ENCODE peak calls at places on chromosomes 5 and 9, in five cellular contexts. D, A, I, F and L are unnamed samples.

GRCh38 chr9:85260288-85260687 is 481.5 kb downstream of the AGTPBP1 start:
- DNase-seq in D (no peak), A (no peak), I (no peak), F (no peak), L (no peak)

GRCh38 chr5:109125755-109126429 is 283.9 kb downstream of the PJA2 start:
- DNase-seq in D (no peak), A (no peak), I (no peak), F (no peak), L (no peak)

GRCh38 chr9:71941998-71942567 is 30.6 kb downstream of the C9orf85 start:
- DNase-seq in D (no peak), A (no peak), I (peak; percentile 12), F (peak; percentile 25), L (no peak)

GRCh38 chr5:94941113-94941765 is 322.8 kb downstream of the SLF1 start:
- DNase-seq in D (no peak), A (no peak), I (no peak), F (no peak), L (no peak)

GRCh38 chr5:140112685-140113179 is 1.2 kb upstream of the PURA start:
- DNase-seq in D (no peak), A (no peak), I (no peak), F (no peak), L (peak; percentile 50)

GRCh38 chr9:130858734-130859705 is 24.0 kb downstream of the ABL1 start:
- DNase-seq in D (no peak), A (no peak), I (no peak), F (no peak), L (no peak)

GRCh38 chr9:114484854-114485443 is 20.3 kb downstream of the WHRN start:
- DNase-seq in D (peak; percentile 90), A (peak; percentile 86), I (peak; percentile 82), F (peak; percentile 57), L (peak; percentile 88)

GRCh38 chr9:97640290-97640689 is 6.7 kb downstream of the NCBP1 start:
- DNase-seq in D (no peak), A (no peak), I (peak; percentile 51), F (no peak), L (peak; percentile 14)

GRCh38 chr9:16598316-16598715 is 272.2 kb downstream of the BNC2 start:
- DNase-seq in D (no peak), A (no peak), I (no peak), F (no peak), L (peak; percentile 50)

GRCh38 chr5:148162038-148162437 is 6.3 kb upstream of the SPINK14 start:
- DNase-seq in D (no peak), A (no peak), I (no peak), F (no peak), L (no peak)

GRCh38 chr9:97861148-97861475 is 8.1 kb downstream of the FOXE1 start:
- DNase-seq in D (no peak), A (no peak), I (no peak), F (no peak), L (no peak)

GRCh38 chr9:99752710-99753109 is 69.0 kb upstream of the NR4A3 start:
- DNase-seq in D (peak; percentile 89), A (peak; percentile 80), I (peak; percentile 73), F (peak; percentile 32), L (peak; percentile 94)

GRCh38 chr9:137834846-137835546 is 42.6 kb upstream of the CACNA1B start:
- DNase-seq in D (no peak), A (no peak), I (no peak), F (no peak), L (no peak)

GRCh38 chr9:92191801-92192200 is 76.6 kb upstream of the SPTLC1 start:
- DNase-seq in D (peak; percentile 23), A (no peak), I (peak; percentile 25), F (peak; percentile 40), L (peak; percentile 78)

GRCh38 chr9:111533099-111533785 is 8.3 kb downstream of the ZNF483 start:
- DNase-seq in D (no peak), A (no peak), I (peak; percentile 6), F (no peak), L (peak; percentile 60)

GRCh38 chr5:132001647-132002561 is 9.6 kb downstream of the ACSL6 start:
- DNase-seq in D (peak; percentile 23), A (no peak), I (peak; percentile 8), F (peak; percentile 65), L (peak; percentile 48)

GRCh38 chr9:14240491-14240890 is 73.5 kb downstream of the NFIB start:
- DNase-seq in D (no peak), A (no peak), I (peak; percentile 89), F (no peak), L (no peak)

GRCh38 chr5:179763215-179763945 is 30.4 kb upstream of the LTC4S start:
- DNase-seq in D (peak; percentile 75), A (no peak), I (peak; percentile 92), F (peak; percentile 77), L (peak; percentile 87)

GRCh38 chr5:124317471-124317870 is 429.0 kb downstream of the ZNF608 start:
- DNase-seq in D (no peak), A (no peak), I (no peak), F (no peak), L (no peak)

GRCh38 chr5:19917588-19917987 is 70.4 kb downstream of the CDH18 start:
- DNase-seq in D (no peak), A (no peak), I (no peak), F (peak; percentile 13), L (no peak)

GRCh38 chr9:89635007-89635742 is 30.4 kb downstream of the GADD45G start:
- DNase-seq in D (peak; percentile 88), A (no peak), I (peak; percentile 35), F (peak; percentile 53), L (peak; percentile 90)

GRCh38 chr9:72351538-72352453 is 13.2 kb downstream of the ZFAND5 start:
- DNase-seq in D (peak; percentile 80), A (no peak), I (no peak), F (peak; percentile 84), L (peak; percentile 85)

GRCh38 chr5:132364319-132364718 is 5.2 kb upstream of the SLC22A5 start:
- DNase-seq in D (peak; percentile 88), A (peak; percentile 59), I (peak; percentile 90), F (peak; percentile 80), L (peak; percentile 94)

GRCh38 chr5:43195670-43196265 is 3.7 kb downstream of the NIM1K start:
- DNase-seq in D (no peak), A (no peak), I (no peak), F (no peak), L (no peak)

GRCh38 chr5:2524620-2525019 is 226.9 kb downstream of the IRX2 start:
- DNase-seq in D (no peak), A (no peak), I (no peak), F (no peak), L (no peak)

GRCh38 chr9:136138566-136138965 is 19.9 kb upstream of the TMEM250 start:
- DNase-seq in D (no peak), A (no peak), I (peak; percentile 4), F (peak; percentile 58), L (peak; percentile 30)

DNA sequence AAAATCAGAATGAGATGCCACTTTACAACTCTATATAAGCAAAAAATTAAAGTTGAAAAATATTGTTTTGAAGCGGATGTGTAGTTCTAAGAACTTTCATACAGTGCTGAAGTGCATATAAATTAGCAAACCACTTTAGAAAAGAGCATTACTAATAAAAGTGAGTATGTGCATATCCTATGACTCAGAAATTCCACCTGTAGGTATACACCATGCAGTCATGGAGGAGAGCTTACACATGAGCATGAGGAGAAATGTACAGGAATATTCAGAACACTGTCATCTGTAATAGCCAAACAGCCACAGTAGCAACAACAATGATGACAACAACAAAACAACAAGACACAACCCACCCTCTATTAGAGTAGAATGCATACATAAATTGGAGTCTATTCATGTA is 138.2 kb upstream of the ARRDC3 start:
- DNase-seq in D (peak; percentile 6), A (no peak), I (no peak), F (peak; percentile 83), L (peak; percentile 8)
- H3K4me2 ChIP-seq in D (no peak overlapping the region), A (no peak overlapping the region), I (no peak overlapping the region), F (peak overlapping the region; percentile 11), L (no peak overlapping the region)

DNA sequence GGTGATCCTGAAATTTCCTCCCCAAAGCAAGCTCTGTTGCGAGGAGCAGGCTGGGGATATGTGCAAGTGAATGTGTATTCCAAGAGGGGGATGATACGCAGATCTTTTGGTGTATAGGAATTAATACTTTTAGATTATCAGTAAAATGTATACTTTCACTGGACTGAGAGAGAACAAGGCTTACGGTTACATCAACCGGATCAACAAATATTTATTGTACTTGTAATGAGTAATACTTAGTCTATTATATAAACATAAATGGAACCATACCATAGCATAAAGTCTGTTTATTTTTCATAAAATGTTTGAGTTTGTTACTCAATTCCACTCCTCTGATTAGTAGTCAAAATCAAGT is 659 bp upstream of the PRKAA1 start:
- DNase-seq in D (no peak), A (no peak), I (no peak), F (peak; percentile 72), L (no peak)
- H3K27ac ChIP-seq in D (peak overlapping the region; percentile 67), A (no peak overlapping the region), I (peak overlapping the region; percentile 95), F (peak overlapping the region; percentile 87), L (peak overlapping the region; percentile 88)

GRCh38 chr5:141877478-141878185 is 578 bp downstream of the PCDH1 start:
- DNase-seq in D (peak; percentile 52), A (no peak), I (no peak), F (peak; percentile 30), L (peak; percentile 38)
- TF ChIP-seq EZH2 in D (no peak), A (peak; percentile 33), I (peak; percentile 98), F (no peak), L (peak; percentile 96)

GRCh38 chr5:177431317-177432142 is 5.1 kb downstream of the GRK6 start:
- DNase-seq in D (no peak), A (no peak), I (no peak), F (no peak), L (no peak)

GRCh38 chr5:177433658-177434217 is 7.3 kb downstream of the GRK6 start:
- DNase-seq in D (no peak), A (no peak), I (no peak), F (no peak), L (no peak)

GRCh38 chr5:177432143-177432904 is 5.8 kb downstream of the GRK6 start:
- DNase-seq in D (no peak), A (no peak), I (no peak), F (no peak), L (no peak)

GRCh38 chr5:177434437-177434836 is 8.0 kb downstream of the GRK6 start:
- DNase-seq in D (no peak), A (no peak), I (no peak), F (no peak), L (no peak)

DNA sequence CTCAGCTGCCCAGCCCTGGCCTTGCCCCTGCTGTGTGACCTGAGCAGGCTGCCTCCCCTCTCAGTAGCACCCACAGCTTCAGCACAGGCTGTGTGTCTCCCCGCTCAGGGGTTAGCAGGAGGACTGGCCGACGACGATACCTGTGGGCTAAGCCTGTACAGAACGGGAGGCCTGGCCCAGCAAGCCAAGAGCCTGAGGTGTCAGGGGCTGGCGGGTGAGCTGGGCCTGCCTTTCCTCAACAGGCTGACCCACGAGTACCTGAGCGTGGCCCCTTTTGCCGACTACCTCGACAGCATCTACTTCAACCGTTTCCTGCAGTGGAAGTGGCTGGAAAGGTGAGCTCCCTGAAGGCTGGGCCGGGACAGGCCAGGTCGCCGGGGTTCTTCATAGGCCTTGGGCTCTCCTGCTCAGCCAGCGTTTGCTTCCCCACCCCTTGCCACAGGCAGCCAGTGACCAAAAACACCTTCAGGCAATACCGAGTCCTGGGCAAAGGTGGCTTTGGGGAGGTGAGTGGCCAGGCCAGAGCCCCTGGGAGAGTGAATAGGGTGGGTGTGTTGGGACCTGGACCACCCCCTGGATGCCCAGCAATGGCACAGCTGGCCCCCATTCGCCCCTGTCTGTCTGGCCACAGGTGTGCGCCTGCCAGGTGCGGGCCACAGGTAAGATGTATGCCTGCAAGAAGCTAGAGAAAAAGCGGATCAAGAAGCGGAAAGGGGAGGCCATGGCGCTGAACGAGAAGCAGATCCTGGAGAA is 6.6 kb downstream of the GRK6 start:
- DNase-seq in D (no peak), A (no peak), I (no peak), F (no peak), L (no peak)
- H3K4me2 ChIP-seq in D (no peak overlapping the region), A (no peak overlapping the region), I (no peak overlapping the region), F (no peak overlapping the region), L (no peak overlapping the region)